ENCODE peak calls at places on chromosomes 1 and 21, in eight cellular contexts. N, I, P, D, A, B, T and S are unnamed samples.

GRCh38 chr1:117339866-117340357 is 27.3 kb upstream of the MAN1A2 start:
- DNase-seq in N (no peak), I (peak; percentile 22), P (no peak), D (peak; percentile 57), A (no peak), B (peak; percentile 46), T (no peak), S (peak; percentile 26)

GRCh38 chr1:58748625-58749198 is 35.1 kb downstream of the JUN start:
- DNase-seq in N (no peak), I (no peak), P (no peak), D (no peak), A (no peak), B (no peak), T (no peak), S (no peak)

GRCh38 chr1:183093066-183093668 is 69.9 kb downstream of the LAMC1 start:
- DNase-seq in N (no peak), I (no peak), P (no peak), D (no peak), A (no peak), B (no peak), T (no peak), S (no peak)

GRCh38 chr1:205230965-205231364 is 3.2 kb downstream of the TMCC2 start:
- DNase-seq in N (no peak), I (no peak), P (no peak), D (no peak), A (no peak), B (no peak), T (no peak), S (no peak)

GRCh38 chr1:157239936-157240335 is 101.7 kb upstream of the ETV3 start:
- DNase-seq in N (no peak), I (no peak), P (no peak), D (no peak), A (no peak), B (no peak), T (no peak), S (no peak)

GRCh38 chr1:64922336-64922735 is 44.0 kb downstream of the JAK1 start:
- DNase-seq in N (no peak), I (no peak), P (no peak), D (no peak), A (no peak), B (no peak), T (no peak), S (peak; percentile 49)

GRCh38 chr1:12171206-12172041 is 4.6 kb downstream of the TNFRSF1B start:
- DNase-seq in N (no peak), I (no peak), P (no peak), D (no peak), A (no peak), B (no peak), T (no peak), S (peak; percentile 28)

GRCh38 chr1:244065960-244066388 is 14.9 kb downstream of the ZBTB18 start:
- DNase-seq in N (no peak), I (no peak), P (no peak), D (no peak), A (no peak), B (no peak), T (no peak), S (no peak)

GRCh38 chr21:37642493-37642892 is 273.8 kb downstream of the KCNJ6 start:
- DNase-seq in N (peak; percentile 9), I (no peak), P (no peak), D (no peak), A (no peak), B (peak; percentile 85), T (no peak), S (peak; percentile 43)

GRCh38 chr1:83920320-83920719 is 78.6 kb downstream of the TTLL7 start:
- DNase-seq in N (no peak), I (no peak), P (no peak), D (no peak), A (no peak), B (no peak), T (no peak), S (no peak)

GRCh38 chr1:166999090-166999489 is 10.0 kb downstream of the MAEL start:
- DNase-seq in N (no peak), I (no peak), P (no peak), D (no peak), A (no peak), B (no peak), T (no peak), S (no peak)

GRCh38 chr1:112872551-112872962 is 83.4 kb downstream of the SLC16A1 start:
- DNase-seq in N (no peak), I (no peak), P (no peak), D (no peak), A (no peak), B (no peak), T (no peak), S (no peak)

GRCh38 chr1:29901618-29902017 is 665.3 kb downstream of the PTPRU start:
- DNase-seq in N (no peak), I (no peak), P (no peak), D (no peak), A (no peak), B (peak; percentile 61), T (no peak), S (no peak)

GRCh38 chr1:113375878-113376277 is 14.4 kb upstream of the MAGI3 start:
- DNase-seq in N (no peak), I (no peak), P (no peak), D (no peak), A (no peak), B (peak; percentile 17), T (no peak), S (no peak)

GRCh38 chr21:43343095-43343991 is 83.6 kb downstream of the SIK1 start:
- DNase-seq in N (no peak), I (no peak), P (no peak), D (peak; percentile 86), A (no peak), B (no peak), T (no peak), S (no peak)

DNA sequence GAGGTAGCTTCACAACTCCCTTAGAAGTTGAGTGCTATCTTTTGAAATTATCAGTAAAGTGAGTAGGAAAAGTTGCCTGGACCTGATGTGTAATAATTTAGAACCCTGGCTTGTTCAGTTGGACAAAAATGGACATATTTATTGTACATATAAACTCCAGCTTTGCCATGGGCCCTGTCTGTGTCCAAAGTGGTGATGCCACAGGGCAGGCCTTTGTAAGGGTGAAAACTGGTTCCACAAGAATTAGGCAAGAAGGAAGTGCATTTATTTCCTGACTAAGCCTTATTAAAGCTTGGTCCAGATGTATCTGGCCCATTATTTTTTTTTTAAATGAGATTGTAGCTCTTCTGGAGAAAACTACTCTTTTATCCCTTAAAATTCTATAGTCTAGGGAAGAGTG is 47.9 kb downstream of the MACO1 start:
- DNase-seq in N (no peak), I (no peak), P (no peak), D (no peak), A (no peak), B (no peak), T (no peak), S (no peak)
- H3K27ac ChIP-seq in N (no peak overlapping the region), I (no peak overlapping the region), P (no peak overlapping the region), D (no peak overlapping the region), A (no peak overlapping the region), B (no peak overlapping the region), T (peak overlapping the region; percentile 86), S (no peak overlapping the region)

GRCh38 chr1:175978476-175978875 is 228.6 kb downstream of the COP1 start:
- DNase-seq in N (no peak), I (no peak), P (no peak), D (no peak), A (no peak), B (no peak), T (no peak), S (no peak)

GRCh38 chr1:175984057-175984812 is 222.9 kb downstream of the COP1 start:
- DNase-seq in N (no peak), I (no peak), P (no peak), D (no peak), A (no peak), B (no peak), T (no peak), S (no peak)

GRCh38 chr1:175984813-175985212 is 222.3 kb downstream of the COP1 start:
- DNase-seq in N (no peak), I (no peak), P (no peak), D (peak; percentile 20), A (no peak), B (no peak), T (no peak), S (no peak)

GRCh38 chr1:175978926-175979325 is 228.2 kb downstream of the COP1 start:
- DNase-seq in N (no peak), I (no peak), P (no peak), D (no peak), A (no peak), B (no peak), T (no peak), S (no peak)

DNA sequence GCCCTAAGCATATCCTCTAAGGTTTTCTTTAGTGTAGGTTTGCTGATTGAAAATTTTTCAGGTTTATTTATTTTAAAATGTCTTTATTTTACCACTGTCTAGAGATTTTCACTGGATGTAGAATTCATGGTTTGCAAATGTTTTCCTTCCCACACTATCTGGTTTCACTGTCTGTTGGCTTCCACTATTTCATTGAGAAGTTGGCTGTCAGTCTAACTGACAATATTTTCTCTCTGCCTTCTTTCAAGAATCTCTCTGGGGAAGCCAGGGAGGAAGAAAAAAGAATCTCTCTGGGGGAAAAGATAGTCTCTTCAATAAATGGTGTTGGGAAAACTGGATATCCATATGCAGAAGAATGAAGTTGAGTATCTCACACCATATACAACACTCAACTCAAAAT is 226.0 kb downstream of the COP1 start:
- DNase-seq in N (no peak), I (no peak), P (no peak), D (no peak), A (no peak), B (no peak), T (no peak), S (no peak)
- H3K4me3 ChIP-seq in N (no peak overlapping the region), I (no peak overlapping the region), P (no peak overlapping the region), D (no peak overlapping the region), A (no peak overlapping the region), B (no peak overlapping the region), T (no peak overlapping the region), S (no peak overlapping the region)

GRCh38 chr1:21317690-21318043 is 27.4 kb upstream of the ECE1 start:
- DNase-seq in N (no peak), I (no peak), P (no peak), D (no peak), A (no peak), B (no peak), T (no peak), S (no peak)
- H3K27ac ChIP-seq in N (no peak overlapping the region), I (peak overlapping the region; percentile 94), P (peak overlapping the region; percentile 89), D (peak overlapping the region; percentile 57), A (peak overlapping the region; percentile 76), B (no peak overlapping the region), T (peak overlapping the region; percentile 72), S (no peak overlapping the region)

DNA sequence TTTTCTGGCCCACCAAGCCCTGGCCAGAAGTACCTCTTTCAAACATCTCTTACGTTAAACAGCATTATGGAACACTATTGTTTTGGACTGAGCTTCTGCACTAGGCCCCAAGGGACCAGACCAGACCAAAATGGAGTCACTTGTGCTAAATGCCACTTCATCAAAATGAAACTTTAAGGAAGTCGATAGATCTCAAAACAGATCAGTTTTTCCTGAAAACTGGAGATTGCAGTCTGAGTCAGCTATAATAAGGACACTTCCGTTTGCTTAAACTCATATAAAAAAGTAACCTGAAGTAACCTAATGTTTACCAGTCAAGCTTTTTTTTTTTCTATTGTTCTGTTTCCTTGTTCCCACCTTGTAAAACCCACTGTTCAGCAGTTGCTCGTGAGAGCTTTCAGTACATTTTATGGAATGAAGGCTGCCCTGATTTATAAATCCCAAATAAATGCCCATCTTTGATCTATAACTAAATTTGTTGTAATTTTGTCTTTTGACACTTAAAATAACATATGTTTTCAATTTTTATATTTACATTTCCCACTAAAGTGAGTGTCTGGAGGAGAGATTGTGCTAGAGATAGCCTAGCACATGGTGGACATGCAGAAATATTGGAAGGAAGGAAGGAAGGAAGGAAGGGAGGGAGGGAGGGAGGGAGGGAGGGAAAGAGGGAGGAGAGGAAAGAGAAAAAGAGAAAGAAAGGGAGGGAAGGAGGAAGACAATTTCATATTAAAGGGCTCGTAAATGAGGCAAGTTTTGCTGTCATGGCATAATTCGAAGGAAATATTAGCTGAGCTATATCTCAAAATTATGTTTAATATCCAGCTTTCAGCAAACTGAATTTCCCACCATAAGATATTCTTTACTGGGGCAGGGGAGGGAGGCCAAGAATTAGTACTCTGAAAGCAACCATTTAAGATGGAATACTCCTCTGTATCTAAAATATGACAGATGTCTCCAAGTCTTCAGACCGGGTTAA is 77.0 kb upstream of the CXADR start:
- DNase-seq in N (no peak), I (no peak), P (no peak), D (no peak), A (no peak), B (no peak), T (no peak), S (no peak)
- H3K4me3 ChIP-seq in N (no peak overlapping the region), I (no peak overlapping the region), P (no peak overlapping the region), D (no peak overlapping the region), A (no peak overlapping the region), B (no peak overlapping the region), T (no peak overlapping the region), S (no peak overlapping the region)